ENCODE peak calls at places on chromosomes 2 and 18, in nine cellular contexts. R, W, K, Q, J, P, G, I and L are unnamed samples.

GRCh38 chr2:42924436-42924897 is 132.1 kb upstream of the HAAO start:
- DNase-seq in R (no peak), I (no peak), P (no peak), Q (no peak), W (no peak), J (no peak), K (peak), G (no peak), L (no peak)

GRCh38 chr18:21735452-21736015 is 5.1 kb upstream of the MIB1 start:
- DNase-seq in W (peak), G (peak), I (no peak), K (peak), R (no peak), Q (no peak), J (no peak), P (no peak), L (peak)

GRCh38 chr2:202317080-202317859 is 51.7 kb downstream of the NOP58 start:
- DNase-seq in J (peak), P (no peak), I (no peak), K (peak), G (peak), W (no peak), Q (no peak), R (peak), L (peak)

GRCh38 chr2:24708537-24709152 is 84.5 kb downstream of the PTRHD1 start:
- DNase-seq in G (peak), R (no peak), I (no peak), K (peak), W (no peak), J (no peak), P (no peak), Q (no peak), L (no peak)

GRCh38 chr18:54828986-54829385 is 709 bp downstream of the RAB27B start:
- DNase-seq in W (no peak), K (peak), R (no peak), Q (no peak), J (no peak), G (no peak), P (no peak), I (no peak), L (no peak)

GRCh38 chr18:7413906-7414305 is 153.2 kb upstream of the PTPRM start:
- DNase-seq in Q (no peak), J (no peak), I (no peak), W (no peak), R (no peak), K (no peak), P (no peak), G (no peak), L (no peak)

GRCh38 chr2:172968061-172968469 is 107.6 kb upstream of the MAP3K20 start:
- DNase-seq in Q (no peak), K (peak), J (no peak), I (no peak), P (no peak), W (no peak), R (no peak), G (peak), L (peak)

GRCh38 chr18:44536041-44536440 is 144.6 kb upstream of the SETBP1 start:
- DNase-seq in Q (no peak), R (no peak), I (no peak), J (no peak), W (no peak), P (no peak), K (peak), G (peak), L (no peak)

GRCh38 chr2:45919711-45920111 is 268.2 kb downstream of the PRKCE start:
- DNase-seq in K (no peak), W (no peak), J (no peak), G (no peak), P (no peak), I (no peak), Q (no peak), R (no peak), L (no peak)

GRCh38 chr18:46246101-46246500 is 141.9 kb downstream of the HAUS1 start:
- DNase-seq in I (no peak), K (no peak), R (no peak), P (no peak), J (no peak), Q (no peak), W (no peak), G (no peak), L (no peak)

GRCh38 chr2:174012347-174013309 is 47.5 kb upstream of the SP3 start:
- DNase-seq in J (no peak), G (no peak), W (peak), R (peak), I (no peak), P (peak), K (peak), Q (peak), L (peak)

GRCh38 chr2:225462945-225463344 is 63.4 kb downstream of the NYAP2 start:
- DNase-seq in W (no peak), R (no peak), I (no peak), G (no peak), K (no peak), Q (no peak), P (no peak), J (peak), L (no peak)

GRCh38 chr2:187316040-187316439 is 132.0 kb downstream of the CALCRL start:
- DNase-seq in R (no peak), W (no peak), K (no peak), P (no peak), J (no peak), Q (peak), G (no peak), I (no peak), L (no peak)

GRCh38 chr2:117933884-117934354 is 80.0 kb downstream of the CCDC93 start:
- DNase-seq in W (no peak), R (no peak), J (no peak), K (no peak), G (no peak), I (no peak), Q (no peak), P (no peak), L (no peak)

GRCh38 chr18:28837100-28837499 is 660.2 kb upstream of the CDH2 start:
- DNase-seq in K (no peak), G (no peak), P (no peak), I (no peak), W (no peak), J (no peak), Q (no peak), R (no peak), L (no peak)

GRCh38 chr2:207223051-207223450 is 57.3 kb upstream of the KLF7 start:
- DNase-seq in G (peak), J (no peak), Q (peak), R (no peak), P (peak), W (no peak), I (no peak), K (no peak), L (no peak)

GRCh38 chr2:212530373-212530772 is 8.2 kb downstream of the ERBB4 start:
- DNase-seq in Q (no peak), G (no peak), R (no peak), W (no peak), J (no peak), I (no peak), K (no peak), P (no peak), L (no peak)

GRCh38 chr18:65746936-65747335 is 3.9 kb upstream of the CDH7 start:
- DNase-seq in K (no peak), J (no peak), I (no peak), W (no peak), G (no peak), R (no peak), Q (no peak), P (no peak), L (no peak)

GRCh38 chr2:231800493-231801091 is 14.3 kb downstream of the COPS7B start:
- DNase-seq in Q (peak), W (peak), K (peak), J (peak), I (peak), P (peak), R (peak), G (peak), L (peak)

GRCh38 chr18:79690586-79691482 is 11.2 kb downstream of the CTDP1 start:
- DNase-seq in Q (no peak), G (no peak), K (no peak), J (no peak), P (peak), R (no peak), W (no peak), I (no peak), L (no peak)

GRCh38 chr18:26547302-26548143 is 830 bp downstream of the KCTD1 start:
- DNase-seq in J (no peak), K (peak), W (peak), I (peak), G (peak), P (peak), Q (peak), R (peak), L (peak)
- TF ChIP-seq CTCF in J (no peak), K (peak), W (no peak), I (peak), G (peak), P (peak), Q (peak), R (peak), L (peak)

GRCh38 chr18:49166327-49166726 is 215.6 kb upstream of the SMAD7 start:
- DNase-seq in W (no peak), Q (no peak), P (no peak), G (no peak), K (no peak), R (no peak), I (no peak), J (no peak), L (no peak)

GRCh38 chr18:49161627-49162026 is 210.9 kb upstream of the SMAD7 start:
- DNase-seq in K (peak), G (peak), R (no peak), J (no peak), I (peak), P (peak), W (no peak), Q (peak), L (no peak)

GRCh38 chr18:49164738-49165137 is 214.0 kb upstream of the SMAD7 start:
- DNase-seq in J (no peak), K (no peak), G (no peak), R (no peak), Q (no peak), I (no peak), W (no peak), P (no peak), L (no peak)

GRCh38 chr18:49160075-49160930 is 209.5 kb upstream of the SMAD7 start:
- DNase-seq in J (no peak), R (no peak), Q (no peak), W (no peak), P (no peak), G (no peak), K (no peak), I (no peak), L (no peak)

DNA sequence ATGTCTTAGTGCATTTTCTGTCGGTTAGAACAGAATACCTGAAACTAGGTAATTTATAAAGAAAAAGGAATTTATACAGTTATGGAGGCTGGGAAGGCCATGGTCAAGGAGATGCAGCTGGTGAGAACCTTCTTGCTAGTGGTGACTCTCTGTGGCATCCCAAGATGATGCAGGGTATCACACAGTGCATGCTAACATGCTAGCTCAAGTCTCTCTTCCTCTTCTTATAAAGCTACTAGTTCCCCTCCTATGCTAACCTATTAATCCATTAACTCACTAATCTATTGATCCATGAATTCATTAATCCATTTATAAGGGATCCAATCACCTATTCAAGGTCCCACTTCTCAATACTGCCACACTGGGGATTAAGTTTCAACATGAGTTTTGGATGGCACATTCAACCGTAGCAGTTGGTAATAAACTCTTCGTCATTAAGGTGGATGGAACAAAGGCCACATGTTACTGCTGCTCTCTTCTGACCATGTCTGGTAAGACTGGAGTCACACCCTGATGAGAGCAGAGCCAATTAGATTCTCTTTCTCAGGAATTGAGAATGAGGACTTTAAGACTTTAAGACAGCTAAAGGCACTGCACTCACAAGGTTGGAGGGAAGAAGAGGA is 211.6 kb upstream of the SMAD7 start:
- DNase-seq in W (no peak), G (no peak), Q (peak), P (peak), I (no peak), K (no peak), J (no peak), R (no peak), L (no peak)
- TF ChIP-seq CTCF in W (no peak), G (no peak), Q (no peak), P (no peak), I (peak), K (no peak), J (no peak), R (no peak), L (no peak)

DNA sequence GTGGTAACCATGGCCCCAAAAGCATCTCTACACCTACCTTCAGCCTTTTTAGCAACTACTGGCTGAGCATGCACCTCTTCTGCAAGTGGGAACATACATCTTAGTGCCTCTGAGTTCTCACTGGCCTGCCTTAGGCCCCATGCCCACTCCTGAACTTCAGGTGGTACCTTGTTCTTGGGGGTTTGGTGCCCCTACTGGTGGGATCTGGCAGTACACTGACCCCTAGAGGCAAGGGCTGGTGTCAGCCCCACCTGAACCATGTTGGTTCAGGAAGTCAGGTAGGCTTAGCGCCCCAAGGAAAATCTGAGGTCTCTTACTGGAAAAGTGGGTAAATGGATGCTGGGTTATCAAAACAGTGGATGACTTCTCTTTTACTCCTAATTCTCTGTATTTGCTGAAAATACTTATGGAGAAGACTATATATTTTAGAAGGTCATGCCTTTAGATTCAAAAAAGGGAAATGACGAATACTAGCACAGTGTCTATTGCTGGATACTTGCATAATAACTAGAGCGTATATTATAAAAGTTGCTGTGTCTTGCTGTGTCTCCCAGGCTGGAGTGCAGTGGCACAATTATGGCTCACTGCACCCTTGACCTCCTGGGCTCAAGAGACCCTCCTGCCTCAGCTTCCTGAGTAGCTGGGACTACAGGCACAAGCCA is 84.6 kb downstream of the RAB31 start:
- DNase-seq in G (no peak), Q (peak), I (peak), R (peak), P (peak), J (no peak), K (no peak), W (peak), L (no peak)
- TF ChIP-seq CTCF in G (peak), Q (peak), I (peak), R (peak), P (peak), J (peak), K (peak), W (peak), L (peak)

DNA sequence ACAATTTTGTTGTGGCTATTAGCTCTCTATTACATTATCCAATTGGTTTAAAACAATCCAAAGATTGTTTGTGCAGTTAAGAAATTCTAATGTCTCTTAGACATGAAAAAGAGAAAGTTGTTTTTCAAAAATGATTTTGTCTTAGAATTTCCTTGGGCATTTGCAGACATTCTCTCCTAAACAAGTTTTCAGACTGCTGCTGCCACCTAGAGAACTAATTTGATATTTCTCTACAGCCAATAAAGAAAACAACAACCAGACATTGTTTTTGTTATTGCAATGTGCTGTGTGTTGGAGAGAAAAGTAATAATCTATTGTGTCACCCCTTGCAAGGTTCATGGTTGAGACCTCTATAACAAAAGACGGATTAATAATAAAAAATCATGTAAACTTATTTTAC is 119.0 kb upstream of the SYT4 start:
- DNase-seq in J (no peak), G (peak), I (no peak), P (no peak), W (no peak), Q (no peak), K (peak), R (peak), L (no peak)
- TF ChIP-seq CTCF in J (no peak), G (peak), I (peak), P (no peak), W (no peak), Q (no peak), K (peak), R (peak), L (no peak)

DNA sequence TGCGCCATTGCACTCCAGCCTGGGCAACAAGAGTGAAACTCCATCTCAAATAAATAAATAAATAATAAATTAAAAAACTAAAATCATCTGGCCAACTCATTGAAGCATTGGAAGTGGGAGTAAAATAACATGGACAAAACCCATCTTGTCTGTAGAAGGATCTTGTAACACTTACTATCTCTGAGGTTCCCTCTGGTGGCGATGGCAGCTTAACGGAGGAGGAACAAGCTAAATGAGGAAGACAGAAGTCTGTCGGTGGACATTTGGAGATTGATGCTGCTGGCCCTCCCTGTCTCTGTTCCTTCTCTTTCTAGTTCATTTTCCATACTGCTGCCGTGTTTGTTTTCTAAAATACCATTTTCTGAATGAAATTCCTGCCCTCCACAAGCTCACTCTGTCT is 43.4 kb downstream of the ZCCHC2 start:
- DNase-seq in I (no peak), Q (no peak), W (peak), J (no peak), P (no peak), K (peak), R (peak), G (no peak), L (peak)
- TF ChIP-seq CTCF in I (no peak), Q (no peak), W (no peak), J (peak), P (no peak), K (peak), R (no peak), G (peak), L (peak)

GRCh38 chr2:129748653-129749052 is 230.8 kb upstream of the RAB6C start:
- DNase-seq in R (no peak), Q (no peak), W (no peak), P (no peak), K (no peak), I (peak), G (no peak), J (peak), L (peak)
- TF ChIP-seq CTCF in R (no peak), Q (no peak), W (no peak), P (no peak), K (no peak), I (peak), G (no peak), J (peak), L (peak)

DNA sequence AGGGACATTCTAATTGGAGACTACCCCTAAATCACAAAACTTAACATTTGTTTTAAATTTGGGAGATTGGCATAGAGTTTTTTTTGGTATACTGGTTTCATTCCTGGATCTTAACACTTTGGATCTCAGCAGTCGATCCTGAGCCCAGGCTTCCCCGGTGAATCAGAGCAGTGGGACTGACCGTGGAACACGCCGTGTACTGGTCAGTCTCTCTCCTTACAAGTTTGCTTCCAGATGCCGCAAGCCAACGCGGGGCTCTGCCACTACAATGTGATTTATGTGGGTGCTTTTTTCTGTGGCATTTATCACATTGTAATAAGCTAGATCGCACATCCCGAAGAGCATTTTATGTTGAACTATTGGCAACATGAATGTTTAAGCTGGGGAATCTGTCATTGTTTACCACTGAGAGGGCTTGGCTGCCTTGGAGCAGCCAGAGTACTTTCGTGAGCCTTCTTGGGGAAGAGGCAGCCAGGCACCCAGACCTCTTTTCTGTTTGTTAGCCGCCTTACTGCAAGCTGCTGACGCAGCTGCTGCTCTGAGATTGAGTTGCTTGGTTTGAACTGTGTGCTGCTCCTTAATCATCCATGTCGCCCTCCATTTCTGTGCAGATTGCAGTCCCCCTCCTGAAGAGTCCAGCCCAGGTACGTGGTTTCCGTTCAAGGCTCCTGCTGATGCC is 49.3 kb downstream of the COA5 start:
- DNase-seq in W (no peak), I (no peak), Q (no peak), J (no peak), K (no peak), R (no peak), P (no peak), G (no peak), L (no peak)
- TF ChIP-seq CTCF in W (no peak), I (no peak), Q (no peak), J (no peak), K (no peak), R (no peak), P (no peak), G (no peak), L (no peak)

GRCh38 chr18:25599443-25599842 is 247.5 kb upstream of the ZNF521 start:
- DNase-seq in J (no peak), I (no peak), Q (no peak), W (no peak), G (no peak), K (no peak), R (no peak), P (no peak), L (no peak)

GRCh38 chr18:25594351-25594750 is 242.4 kb upstream of the ZNF521 start:
- DNase-seq in J (no peak), W (no peak), I (no peak), P (no peak), K (no peak), R (no peak), Q (no peak), G (peak), L (no peak)

GRCh38 chr18:25592804-25593360 is 240.9 kb upstream of the ZNF521 start:
- DNase-seq in W (no peak), G (no peak), I (no peak), P (no peak), Q (no peak), J (no peak), R (no peak), K (no peak), L (no peak)

GRCh38 chr18:25590456-25590855 is 238.5 kb upstream of the ZNF521 start:
- DNase-seq in G (no peak), W (no peak), K (no peak), P (no peak), I (no peak), J (no peak), R (no peak), Q (no peak), L (no peak)

DNA sequence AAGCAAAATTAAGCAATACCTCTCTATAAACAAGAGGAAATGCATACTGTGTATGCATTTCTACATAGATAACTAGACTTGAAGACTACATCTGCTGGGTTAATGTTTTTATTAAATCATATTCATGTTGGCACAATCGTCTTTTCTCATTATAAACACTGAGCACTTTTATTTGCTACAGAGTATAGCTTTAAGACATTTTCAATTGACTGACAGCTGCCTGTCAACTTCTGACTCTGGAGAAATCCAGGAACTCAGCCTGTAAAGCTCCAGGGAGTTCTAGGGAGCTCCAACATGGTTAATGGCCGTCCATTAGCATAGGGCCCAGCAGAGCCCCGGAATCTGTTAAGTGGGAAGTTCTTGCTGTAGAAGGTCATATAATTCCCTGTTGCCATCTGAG is 243.3 kb upstream of the ZNF521 start:
- DNase-seq in R (no peak), J (no peak), W (no peak), G (no peak), I (no peak), P (no peak), Q (no peak), K (no peak), L (no peak)
- TF ChIP-seq CTCF in R (no peak), J (no peak), W (no peak), G (no peak), I (no peak), P (no peak), Q (no peak), K (no peak), L (no peak)